ENCODE peak calls at places on chromosomes 3 and 15, in eight cellular contexts. Z is fibroblast of pulmonary artery; I is stimulated activated CD8-positive, alpha-beta memory T cell treated with anti-CD3 and anti-CD28 coated beads, Interleukin-4, amount 100 ng/mL, for 24 hours; F is naive thymus-derived CD8-positive, alpha-beta T cell; S is H54; V is omental fat pad; E is left lobe of liver; K is HTR-8/SVneo. L is an unnamed sample.

GRCh38 chr3:171328419-171329082 is 131.7 kb downstream of the TNIK start:
- DNase-seq in Z (peak), I (peak), F (peak), S (no peak), V (no peak), E (no peak), K (no peak), L (no peak)

GRCh38 chr3:190424478-190425439 is 24.9 kb downstream of the TMEM207 start:
- DNase-seq in Z (peak), I (no peak), F (no peak), S (peak), V (no peak), E (peak), K (peak), L (no peak)

GRCh38 chr3:124258057-124258500 is 266.2 kb upstream of the ROPN1 start:
- DNase-seq in Z (peak), I (no peak), F (no peak), S (no peak), V (no peak), E (no peak), K (no peak), L (no peak)

GRCh38 chr3:18080198-18080689 is 337.8 kb upstream of the TBC1D5 start:
- DNase-seq in Z (peak), I (no peak), F (no peak), S (no peak), V (no peak), E (no peak), K (no peak), L (no peak)

GRCh38 chr3:3851621-3852323 is 52.5 kb downstream of the LRRN1 start:
- DNase-seq in Z (no peak), I (no peak), F (no peak), S (no peak), V (no peak), E (no peak), K (no peak), L (no peak)

GRCh38 chr15:49521802-49522201 is 98.8 kb downstream of the FGF7 start:
- DNase-seq in Z (peak), I (no peak), F (no peak), S (no peak), V (no peak), E (no peak), K (no peak), L (no peak)

GRCh38 chr3:14137004-14137403 is 12.2 kb downstream of the TMEM43 start:
- DNase-seq in Z (no peak), I (no peak), F (no peak), S (peak), V (no peak), E (no peak), K (no peak), L (no peak)

GRCh38 chr3:138944842-138945645 is 1.9 kb downstream of the FOXL2 start:
- DNase-seq in Z (no peak), I (no peak), F (no peak), S (no peak), V (no peak), E (no peak), K (no peak), L (peak)

GRCh38 chr3:165837058-165837525 is at the start of gene BCHE:
- DNase-seq in Z (peak), I (no peak), F (no peak), S (peak), V (peak), E (peak), K (no peak), L (no peak)

GRCh38 chr3:194103475-194103874 is 32.5 kb upstream of the HES1 start:
- DNase-seq in Z (no peak), I (no peak), F (peak), S (no peak), V (no peak), E (no peak), K (no peak), L (no peak)